ENCODE peak calls at places on chromosome 19, in four cellular contexts. J is tibial nerve; V is iPS-NIHi11; K is stimulated activated CD8-positive, alpha-beta memory T cell treated with anti-CD3 and anti-CD28 coated beads, Interleukin-4, amount 100 ng/mL, for 1 hour. N is an unnamed sample.

GRCh38 chr19:41860419-41861097 is 503 bp downstream of the RPS19 start:
- DNase-seq in J (no peak), V (no peak), K (no peak), N (no peak)

GRCh38 chr19:41409288-41409687 is 11.7 kb downstream of the BCKDHA start:
- DNase-seq in J (no peak), V (no peak), K (no peak), N (no peak)

GRCh38 chr19:30090963-30091362 is 148.9 kb downstream of the URI1 start:
- DNase-seq in J (no peak), V (no peak), K (no peak), N (no peak)

GRCh38 chr19:55753401-55753800 is 5.5 kb upstream of the RFPL4A start:
- DNase-seq in J (no peak), V (no peak), K (no peak), N (no peak)

GRCh38 chr19:5246554-5247155 is 94.0 kb downstream of the PTPRS start:
- DNase-seq in J (no peak), V (no peak), K (no peak), N (no peak)

GRCh38 chr19:1432507-1432887 is 5.7 kb upstream of the RPS15 start:
- DNase-seq in J (no peak), V (no peak), K (no peak), N (no peak)

GRCh38 chr19:38359242-38360021 is 14.9 kb upstream of the PSMD8 start:
- DNase-seq in J (no peak), V (no peak), K (no peak), N (no peak)

GRCh38 chr19:17155251-17155650 is 59.9 kb upstream of the USE1 start:
- DNase-seq in J (no peak), V (no peak), K (no peak), N (no peak)

GRCh38 chr19:29587518-29587986 is 18.5 kb upstream of the POP4 start:
- DNase-seq in J (no peak), V (no peak), K (peak; percentile 35), N (no peak)

GRCh38 chr19:17966497-17967257 is at the start of gene KCNN1:
- DNase-seq in J (no peak), V (peak; percentile 99), K (no peak), N (peak; percentile 76)